ENCODE peak calls at places on chromosomes 16 and 17, in six cellular contexts. G, D, H, K, Z and M are unnamed samples.

GRCh38 chr16:85029413-85029794 is 1.8 kb downstream of the KIAA0513 start:
- DNase-seq in G (peak), D (no peak), H (peak), K (peak), Z (no peak), M (no peak)

GRCh38 chr17:77245162-77245926 is 104.6 kb downstream of the SEC14L1 start:
- DNase-seq in G (no peak), D (no peak), H (no peak), K (no peak), Z (no peak), M (no peak)

GRCh38 chr16:77748426-77748825 is 26.1 kb downstream of the NUDT7 start:
- DNase-seq in G (no peak), D (no peak), H (no peak), K (no peak), Z (no peak), M (no peak)

GRCh38 chr16:58508671-58509251 is 6.6 kb upstream of the SETD6 start:
- DNase-seq in G (no peak), D (peak), H (no peak), K (no peak), Z (no peak), M (no peak)

GRCh38 chr17:19238167-19238505 is 970 bp downstream of the EPN2 start:
- DNase-seq in G (no peak), D (peak), H (no peak), K (peak), Z (peak), M (no peak)

GRCh38 chr17:42543190-42544079 is 7.4 kb downstream of the NAGLU start:
- DNase-seq in G (no peak), D (no peak), H (no peak), K (no peak), Z (no peak), M (no peak)

GRCh38 chr16:80580109-80580832 is 39.5 kb downstream of the DYNLRB2 start:
- DNase-seq in G (peak), D (no peak), H (peak), K (no peak), Z (no peak), M (peak)

GRCh38 chr17:3935825-3936355 is 19.6 kb upstream of the P2RX1 start:
- DNase-seq in G (peak), D (no peak), H (peak), K (no peak), Z (no peak), M (peak)

GRCh38 chr16:67187175-67187900 is 2.6 kb downstream of the EXOC3L1 start:
- DNase-seq in G (no peak), D (no peak), H (no peak), K (no peak), Z (no peak), M (no peak)

GRCh38 chr17:66200685-66201092 is 8.8 kb upstream of the CEP112 start:
- DNase-seq in G (peak), D (no peak), H (peak), K (peak), Z (no peak), M (peak)

GRCh38 chr16:53071748-53072301 is 17.0 kb downstream of the CHD9 start:
- DNase-seq in G (peak), D (no peak), H (peak), K (no peak), Z (no peak), M (peak)

GRCh38 chr17:28646039-28646754 is 1.2 kb upstream of the BLTP2 start:
- DNase-seq in G (no peak), D (no peak), H (no peak), K (no peak), Z (no peak), M (no peak)

GRCh38 chr17:76547183-76547641 is 7.4 kb downstream of the PRCD start:
- DNase-seq in G (peak), D (no peak), H (peak), K (peak), Z (peak), M (peak)

GRCh38 chr16:85652431-85653221 is 36.1 kb downstream of the GINS2 start:
- DNase-seq in G (peak), D (peak), H (peak), K (peak), Z (no peak), M (peak)

GRCh38 chr16:57084257-57084770 is 8.1 kb upstream of the CPNE2 start:
- DNase-seq in G (peak), D (peak), H (peak), K (peak), Z (peak), M (peak)

GRCh38 chr17:31517524-31517923 is 126.0 kb downstream of the RAB11FIP4 start:
- DNase-seq in G (no peak), D (no peak), H (no peak), K (peak), Z (peak), M (no peak)

GRCh38 chr17:16987830-16988601 is 16.1 kb upstream of the TNFRSF13B start:
- DNase-seq in G (peak), D (no peak), H (peak), K (peak), Z (no peak), M (peak)

GRCh38 chr16:87032554-87032953 is 284.6 kb downstream of the C16orf95 start:
- DNase-seq in G (no peak), D (no peak), H (no peak), K (no peak), Z (no peak), M (no peak)

DNA sequence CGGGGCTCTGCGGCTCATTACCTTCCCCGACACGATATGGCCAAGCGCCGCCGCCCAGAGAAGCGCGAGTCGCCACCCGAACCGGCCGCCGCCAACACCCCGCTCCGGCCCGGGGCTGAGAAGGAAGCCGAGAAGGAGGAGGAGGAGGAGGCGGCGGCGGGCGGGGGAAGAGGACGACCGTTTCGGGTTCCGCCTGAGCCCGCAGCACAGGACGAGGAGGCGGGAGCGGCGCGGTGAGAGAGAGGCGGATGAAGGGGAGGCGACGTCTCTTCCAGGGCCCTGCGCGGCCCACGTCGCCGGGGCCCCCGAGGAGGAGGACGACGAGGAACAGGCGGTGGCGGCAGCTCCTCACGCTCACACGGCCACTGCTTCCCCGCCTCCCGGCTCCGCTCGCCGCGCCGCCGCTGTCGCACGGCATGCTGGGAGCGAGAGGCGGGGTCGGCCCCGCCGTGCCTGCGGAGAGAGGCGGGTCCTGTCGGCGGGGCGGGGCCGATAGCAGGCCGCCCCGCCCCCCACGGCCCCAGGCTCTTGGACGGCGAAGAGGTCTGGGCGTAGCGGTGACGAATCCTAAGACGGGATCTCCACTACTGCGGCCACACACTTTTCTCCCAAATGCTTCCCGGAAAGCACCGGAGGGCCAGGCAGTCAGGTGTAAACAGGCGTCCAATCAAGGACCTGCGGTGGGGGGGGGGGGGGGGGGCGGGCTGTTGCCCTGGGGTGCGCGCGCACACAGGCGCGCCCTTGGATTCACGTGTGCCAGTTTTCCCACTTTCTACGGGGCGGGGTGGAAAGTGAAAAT is 97.3 kb upstream of the METTL9 start:
- DNase-seq in G (peak), D (peak), H (peak), K (peak), Z (peak), M (peak)
- TF ChIP-seq CTCF in G (no peak), D (no peak), H (no peak), K (no peak), Z (no peak), M (no peak)

GRCh38 chr16:89244754-89245153 is 27.3 kb downstream of the ZNF778 start:
- DNase-seq in G (no peak), D (no peak), H (no peak), K (no peak), Z (no peak), M (no peak)

GRCh38 chr16:89248196-89249005 is 30.9 kb downstream of the ZNF778 start:
- DNase-seq in G (no peak), D (no peak), H (no peak), K (peak), Z (no peak), M (no peak)

GRCh38 chr16:89243664-89244063 is 26.2 kb downstream of the ZNF778 start:
- DNase-seq in G (no peak), D (no peak), H (no peak), K (no peak), Z (no peak), M (no peak)

GRCh38 chr16:89246903-89247733 is 29.6 kb downstream of the ZNF778 start:
- DNase-seq in G (peak), D (peak), H (peak), K (peak), Z (peak), M (peak)

DNA sequence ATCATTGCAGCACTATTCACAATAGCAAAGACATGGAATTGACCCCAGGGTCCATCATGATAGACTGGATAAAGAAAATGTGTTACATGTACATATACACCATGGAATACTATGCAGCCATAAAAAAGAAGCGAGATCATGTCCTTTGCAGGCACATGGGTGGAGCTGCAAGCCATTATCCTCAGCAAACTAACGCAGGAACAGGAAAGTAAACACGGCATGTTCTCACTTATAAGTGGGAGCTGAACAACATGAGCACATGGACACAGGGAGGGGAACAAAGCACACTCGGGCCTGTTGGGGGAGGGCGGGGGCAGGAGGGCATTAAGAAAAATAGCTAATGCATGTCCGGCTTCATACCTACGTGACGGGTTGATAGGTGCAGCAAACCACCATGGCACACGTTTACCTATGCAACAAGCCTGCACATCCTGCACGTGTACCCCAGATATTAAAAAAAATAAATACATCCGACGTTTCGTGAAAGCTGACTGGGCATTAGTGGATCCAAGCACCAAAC is 28.9 kb downstream of the ZNF778 start:
- DNase-seq in G (no peak), D (no peak), H (no peak), K (no peak), Z (no peak), M (no peak)
- TF ChIP-seq CTCF in G (no peak), D (no peak), H (no peak), K (no peak), Z (no peak), M (no peak)

GRCh38 chr16:46996391-46996790 is 22.9 kb upstream of the DNAJA2 start:
- DNase-seq in G (peak), D (no peak), H (peak), K (peak), Z (no peak), M (peak)
- TF ChIP-seq CTCF in G (no peak), D (no peak), H (no peak), K (no peak), Z (no peak), M (no peak)

GRCh38 chr16:30063893-30064745 is 1.4 kb upstream of the ALDOA start:
- DNase-seq in G (no peak), D (peak), H (peak), K (peak), Z (peak), M (no peak)
- TF ChIP-seq CTCF in G (peak), D (no peak), H (peak), K (peak), Z (no peak), M (no peak)

GRCh38 chr17:45236002-45236606 is 14.4 kb downstream of the FMNL1 start:
- DNase-seq in G (no peak), D (no peak), H (no peak), K (no peak), Z (no peak), M (no peak)
- TF ChIP-seq CTCF in G (peak), D (peak), H (no peak), K (peak), Z (no peak), M (no peak)

GRCh38 chr17:57739402-57740224 is 5.5 kb downstream of the CCDC182 start:
- DNase-seq in G (peak), D (no peak), H (no peak), K (peak), Z (no peak), M (peak)
- TF ChIP-seq CTCF in G (peak), D (no peak), H (no peak), K (peak), Z (peak), M (peak)

GRCh38 chr17:37190493-37190892 is 185.3 kb upstream of the C17orf78 start:
- DNase-seq in G (no peak), D (no peak), H (no peak), K (no peak), Z (no peak), M (no peak)
- TF ChIP-seq CTCF in G (peak), D (no peak), H (no peak), K (peak), Z (peak), M (peak)

GRCh38 chr16:648786-649589 is at the start of gene WDR90:
- DNase-seq in G (peak), D (peak), H (peak), K (peak), Z (peak), M (peak)

GRCh38 chr16:646679-647172 is 2.4 kb upstream of the WDR90 start:
- DNase-seq in G (no peak), D (no peak), H (no peak), K (no peak), Z (no peak), M (no peak)

GRCh38 chr16:647173-647902 is 1.8 kb upstream of the WDR90 start:
- DNase-seq in G (no peak), D (no peak), H (no peak), K (no peak), Z (peak), M (no peak)

GRCh38 chr16:649646-650045 is 481 bp downstream of the WDR90 start:
- DNase-seq in G (no peak), D (no peak), H (no peak), K (no peak), Z (no peak), M (no peak)

DNA sequence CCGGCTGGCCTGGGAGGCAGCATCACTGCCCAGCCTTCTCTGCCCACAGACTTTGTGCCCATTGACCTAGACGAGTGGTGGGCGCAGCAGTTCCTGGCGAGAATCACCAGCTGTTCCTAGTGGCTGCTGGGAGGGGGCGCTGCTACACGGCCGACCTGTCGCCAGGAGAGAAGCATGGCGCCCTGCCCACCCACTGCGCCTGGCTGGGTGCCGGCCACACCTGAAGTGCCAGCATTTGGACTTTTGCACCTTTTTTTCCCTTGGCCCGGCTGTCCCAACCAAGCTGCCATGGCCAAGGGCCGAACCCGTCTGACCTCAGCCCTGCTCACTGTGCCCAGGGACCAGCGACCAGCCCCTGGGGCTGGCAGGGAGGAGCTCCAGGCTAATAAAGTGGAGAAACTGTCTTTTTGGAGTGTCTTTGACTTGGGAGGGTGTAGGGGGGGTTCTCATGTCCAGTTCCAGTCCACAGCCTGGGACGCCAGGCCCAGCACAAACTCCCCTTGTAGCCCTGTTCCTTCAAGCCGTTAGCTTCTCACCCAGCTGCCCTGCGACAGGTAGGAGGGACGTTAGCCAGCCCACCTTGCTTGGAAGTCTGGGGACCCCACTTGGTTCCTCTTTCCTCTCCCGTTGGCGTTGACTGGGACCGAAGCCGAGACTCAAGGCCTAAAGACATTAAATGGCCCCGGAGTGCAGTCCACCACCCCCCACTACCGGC is 937 bp upstream of the WDR90 start:
- DNase-seq in G (peak), D (peak), H (no peak), K (peak), Z (peak), M (peak)
- TF ChIP-seq CTCF in G (peak), D (peak), H (peak), K (peak), Z (peak), M (peak)

DNA sequence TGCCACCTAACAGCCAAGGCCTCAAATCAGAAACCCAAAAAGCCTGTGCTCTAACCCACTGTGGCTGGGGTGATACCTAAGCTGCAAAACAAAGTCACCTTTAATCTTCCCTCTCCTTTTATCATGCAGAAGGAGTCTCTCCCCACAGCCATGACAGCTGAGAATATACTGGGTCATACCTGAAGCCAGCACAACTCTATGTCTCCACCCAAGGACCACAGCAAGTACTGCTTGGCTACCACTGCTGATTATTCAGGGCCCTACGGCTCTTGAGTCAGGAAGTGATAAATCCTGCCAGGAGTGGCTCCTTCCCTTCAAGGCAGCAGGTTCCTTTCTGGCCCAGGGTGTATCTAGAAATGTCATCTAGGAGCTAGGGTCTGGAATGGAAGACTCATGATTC is 151.5 kb upstream of the TOM1L1 start:
- DNase-seq in G (no peak), D (no peak), H (no peak), K (peak), Z (no peak), M (no peak)
- TF ChIP-seq CTCF in G (no peak), D (no peak), H (no peak), K (peak), Z (no peak), M (no peak)

DNA sequence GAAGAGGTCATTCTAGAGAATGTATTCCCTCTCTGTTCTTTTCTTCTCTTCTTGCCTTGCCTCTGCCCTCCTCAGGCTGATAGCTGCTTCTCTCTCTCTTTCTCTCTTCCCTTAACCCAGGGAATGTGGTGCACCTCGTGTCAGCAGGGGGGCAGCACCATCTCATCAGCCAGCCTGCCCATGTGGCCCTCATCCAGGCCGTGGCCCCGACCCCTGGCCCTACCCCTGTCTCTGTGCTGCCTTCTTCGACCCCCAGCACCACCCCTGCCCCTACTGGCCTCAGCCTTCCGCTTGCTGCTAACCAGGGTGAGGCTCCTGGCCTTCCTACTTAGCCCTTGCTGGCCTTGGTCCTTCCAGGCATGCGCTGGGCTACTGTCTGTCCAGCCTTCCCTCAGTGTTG is 23.5 kb downstream of the SRCAP start:
- DNase-seq in G (no peak), D (peak), H (no peak), K (no peak), Z (peak), M (no peak)
- TF ChIP-seq CTCF in G (no peak), D (no peak), H (no peak), K (peak), Z (peak), M (no peak)